ENCODE peak calls at places on chromosomes 4 and X, in four cellular contexts. F, D, U and V are unnamed samples.

GRCh38 chr4:5963611-5964010 is 54.6 kb downstream of the C4orf50 start:
- DNase-seq in F (no peak), D (peak), U (no peak), V (no peak)

GRCh38 chr4:70399319-70399718 is 1.6 kb downstream of the OPRPN start:
- DNase-seq in F (no peak), D (no peak), U (no peak), V (no peak)

GRCh38 chr4:108878781-108879180 is 115.9 kb upstream of the ETNPPL start:
- DNase-seq in F (no peak), D (peak), U (no peak), V (no peak)

GRCh38 chr4:79869597-79870336 is 203.3 kb downstream of the ANTXR2 start:
- DNase-seq in F (no peak), D (no peak), U (no peak), V (no peak)

GRCh38 chr4:30386266-30386895 is 333.8 kb upstream of the PCDH7 start:
- DNase-seq in F (peak), D (no peak), U (no peak), V (no peak)

GRCh38 chrX:150919401-150919800 is 20.9 kb upstream of the CD99L2 start:
- DNase-seq in F (no peak), D (no peak), U (no peak), V (no peak)

GRCh38 chrX:120692319-120692718 is 62.5 kb upstream of the C1GALT1C1 start:
- DNase-seq in F (no peak), D (no peak), U (no peak), V (no peak)

GRCh38 chr4:73897380-73898136 is 28.4 kb downstream of the CXCL1 start:
- DNase-seq in F (peak), D (no peak), U (no peak), V (no peak)

GRCh38 chrX:48648299-48648698 is 35.3 kb upstream of the WAS start:
- DNase-seq in F (peak), D (peak), U (no peak), V (no peak)

GRCh38 chr4:125734504-125734903 is 419.7 kb downstream of the FAT4 start:
- DNase-seq in F (no peak), D (no peak), U (no peak), V (no peak)

GRCh38 chrX:13050151-13050550 is 5.7 kb upstream of the FAM9C start:
- DNase-seq in F (no peak), D (no peak), U (no peak), V (no peak)

GRCh38 chr4:23269583-23269982 is 576.8 kb downstream of the GBA3 start:
- DNase-seq in F (no peak), D (no peak), U (no peak), V (no peak)

GRCh38 chr4:183364025-183364424 is 41.8 kb upstream of the CLDN24 start:
- DNase-seq in F (no peak), D (no peak), U (peak), V (no peak)

GRCh38 chr4:56049428-56050212 is 100.9 kb downstream of the CEP135 start:
- DNase-seq in F (peak), D (peak), U (peak), V (no peak)